ENCODE peak calls at places on chromosomes 6 and 20, in eight cellular contexts. Y is GM23338, M is transverse colon, V is stomach, O is breast epithelium, U is HL-60, A is HepG2, X is HCT116. E is an unnamed sample.

GRCh38 chr6:158011980-158012566 is 30.4 kb downstream of the SYNJ2 start:
- DNase-seq in Y (no peak), M (no peak), V (no peak), O (no peak), U (no peak), A (no peak), X (no peak), E (peak)

GRCh38 chr20:25071722-25072121 is 10.2 kb downstream of the VSX1 start:
- DNase-seq in Y (peak), M (no peak), V (peak), O (no peak), U (no peak), A (peak), X (no peak), E (no peak)

GRCh38 chr6:15363164-15363522 is 117.3 kb downstream of the JARID2 start:
- DNase-seq in Y (no peak), M (no peak), V (no peak), O (no peak), U (no peak), A (no peak), X (no peak), E (no peak)

GRCh38 chr20:50691585-50692552 is 527 bp upstream of the RIPOR3 start:
- DNase-seq in Y (peak), M (no peak), V (no peak), O (no peak), U (no peak), A (no peak), X (no peak), E (peak)

GRCh38 chr20:63345328-63346100 is 15.6 kb downstream of the CHRNA4 start:
- DNase-seq in Y (no peak), M (no peak), V (no peak), O (no peak), U (no peak), A (no peak), X (no peak), E (no peak)

GRCh38 chr6:19896580-19897010 is 59.4 kb downstream of the ID4 start:
- DNase-seq in Y (no peak), M (no peak), V (no peak), O (no peak), U (no peak), A (no peak), X (no peak), E (no peak)

GRCh38 chr6:75275067-75275466 is 9.5 kb downstream of the TMEM30A start:
- DNase-seq in Y (no peak), M (no peak), V (no peak), O (no peak), U (no peak), A (peak), X (no peak), E (no peak)

GRCh38 chr6:24926192-24926591 is 9.6 kb downstream of the RIPOR2 start:
- DNase-seq in Y (no peak), M (no peak), V (no peak), O (no peak), U (no peak), A (peak), X (no peak), E (no peak)

GRCh38 chr6:131058236-131058635 is 4.8 kb downstream of the EPB41L2 start:
- DNase-seq in Y (no peak), M (no peak), V (no peak), O (no peak), U (no peak), A (no peak), X (no peak), E (no peak)

GRCh38 chr6:157054531-157054979 is 268.8 kb downstream of the TMEM242 start:
- DNase-seq in Y (no peak), M (no peak), V (no peak), O (no peak), U (peak), A (no peak), X (no peak), E (no peak)

GRCh38 chr6:2751871-2752270 is 1.1 kb upstream of the MYLK4 start:
- DNase-seq in Y (no peak), M (no peak), V (no peak), O (no peak), U (no peak), A (no peak), X (no peak), E (no peak)

GRCh38 chr6:151565940-151566339 is 72.1 kb downstream of the CCDC170 start:
- DNase-seq in Y (no peak), M (no peak), V (no peak), O (no peak), U (no peak), A (no peak), X (no peak), E (no peak)

GRCh38 chr6:69816017-69816416 is 19.2 kb upstream of the LMBRD1 start:
- DNase-seq in Y (no peak), M (no peak), V (no peak), O (no peak), U (no peak), A (no peak), X (no peak), E (no peak)

DNA sequence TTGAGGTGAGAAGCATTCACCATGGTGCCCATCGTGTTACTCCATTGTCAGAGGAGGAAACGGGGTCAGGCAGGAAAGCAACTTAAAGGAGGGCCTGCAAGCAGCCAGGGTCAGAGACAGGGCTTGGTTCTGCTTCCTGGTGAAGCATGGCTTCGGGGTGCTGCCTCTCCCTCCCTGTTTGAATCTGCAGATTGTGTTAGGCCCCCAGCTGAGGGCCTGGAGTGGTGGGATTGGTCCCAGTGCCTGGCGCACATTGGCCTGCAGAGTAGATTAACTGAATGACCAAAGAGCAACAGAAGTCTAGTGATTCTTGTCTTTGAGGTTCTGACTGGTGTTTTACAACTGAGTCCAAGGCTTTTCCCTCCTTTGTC is 4.0 kb downstream of the SOX12 start:
- DNase-seq in Y (no peak), M (no peak), V (no peak), O (no peak), U (no peak), A (no peak), X (no peak), E (no peak)
- TF ChIP-seq POLR2AphosphoS5 in Y (no peak), M (no peak), V (no peak), O (no peak), U (no peak), A (no peak), X (peak), E (no peak)

GRCh38 chr6:168035098-168035660 is 37.7 kb downstream of the KIF25 start:
- DNase-seq in Y (peak), M (peak), V (peak), O (no peak), U (no peak), A (no peak), X (no peak), E (peak)
- TF ChIP-seq POLR2AphosphoS5 in Y (no peak), M (no peak), V (no peak), O (no peak), U (no peak), A (no peak), X (no peak), E (peak)

GRCh38 chr6:93567164-93567563 is 147.8 kb upstream of the EPHA7 start:
- DNase-seq in Y (no peak), M (no peak), V (no peak), O (no peak), U (no peak), A (no peak), X (no peak), E (no peak)

GRCh38 chr6:93566285-93566684 is 146.9 kb upstream of the EPHA7 start:
- DNase-seq in Y (no peak), M (no peak), V (no peak), O (no peak), U (no peak), A (no peak), X (no peak), E (no peak)

GRCh38 chr6:93568169-93568568 is 148.8 kb upstream of the EPHA7 start:
- DNase-seq in Y (no peak), M (no peak), V (no peak), O (no peak), U (no peak), A (no peak), X (no peak), E (no peak)

DNA sequence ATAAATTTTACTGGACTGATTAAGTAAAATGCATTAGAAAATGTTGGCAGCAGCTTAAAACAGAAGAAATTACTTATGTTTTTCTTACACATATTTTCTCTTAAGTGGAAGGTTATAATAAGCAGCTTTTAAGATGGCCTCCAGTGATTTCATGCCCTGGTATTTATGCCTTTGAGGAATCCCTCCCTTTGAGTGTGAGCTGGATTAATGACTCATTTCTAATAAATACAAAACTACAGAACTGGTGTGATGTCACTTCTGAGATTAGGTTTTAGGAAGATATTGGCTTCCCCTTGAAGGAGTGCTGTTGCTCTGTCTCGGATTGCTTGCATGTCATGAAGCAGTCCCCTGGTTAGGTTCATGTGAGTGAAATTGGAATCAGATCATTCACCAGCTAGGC is 143.2 kb upstream of the EPHA7 start:
- DNase-seq in Y (no peak), M (no peak), V (no peak), O (no peak), U (no peak), A (no peak), X (no peak), E (no peak)
- TF ChIP-seq POLR2AphosphoS5 in Y (no peak), M (no peak), V (no peak), O (no peak), U (no peak), A (no peak), X (no peak), E (no peak)

GRCh38 chr6:42269553-42269952 is 51.9 kb upstream of the MRPS10 start:
- DNase-seq in Y (no peak), M (peak), V (peak), O (no peak), U (no peak), A (no peak), X (no peak), E (no peak)
- TF ChIP-seq POLR2AphosphoS5 in Y (no peak), M (no peak), V (no peak), O (no peak), U (no peak), A (no peak), X (no peak), E (no peak)